ENCODE peak calls at places on chromosome 15, in nine cellular contexts. One of them, this sample, is unnamed.

GRCh38 chr15:43550527-43551363 is 33.3 kb downstream of the MAP1A start:
- DNase-seq in adrenal gland: no peak
- DNase-seq in K562: no peak
- DNase-seq in thyroid gland: no peak
- DNase-seq in transverse colon: no peak
- DNase-seq in NB4: no peak
- DNase-seq in spleen: no peak
- DNase-seq in vagina: no peak
- DNase-seq in HCT116: no peak
- DNase-seq in this sample: no peak

GRCh38 chr15:70508561-70509281 is 254.6 kb downstream of the UACA start:
- DNase-seq in adrenal gland: no peak
- DNase-seq in K562: no peak
- DNase-seq in thyroid gland: no peak
- DNase-seq in transverse colon: no peak
- DNase-seq in NB4: peak; percentile 52
- DNase-seq in spleen: peak; percentile 57
- DNase-seq in vagina: no peak
- DNase-seq in HCT116: no peak
- DNase-seq in this sample: no peak

GRCh38 chr15:98442379-98442833 is 205.9 kb upstream of the IGF1R start:
- DNase-seq in adrenal gland: peak; percentile 49
- DNase-seq in K562: peak; percentile 47
- DNase-seq in thyroid gland: peak; percentile 68
- DNase-seq in transverse colon: peak; percentile 45
- DNase-seq in NB4: peak; percentile 91
- DNase-seq in spleen: no peak
- DNase-seq in vagina: peak; percentile 70
- DNase-seq in HCT116: peak; percentile 57
- DNase-seq in this sample: peak; percentile 52

GRCh38 chr15:50751394-50751793 is 14.1 kb downstream of the SPPL2A start:
- DNase-seq in adrenal gland: no peak
- DNase-seq in K562: no peak
- DNase-seq in thyroid gland: no peak
- DNase-seq in transverse colon: no peak
- DNase-seq in NB4: no peak
- DNase-seq in spleen: no peak
- DNase-seq in vagina: no peak
- DNase-seq in HCT116: no peak
- DNase-seq in this sample: no peak

GRCh38 chr15:55993111-55993803 is at the start of gene NEDD4:
- DNase-seq in adrenal gland: peak; percentile 89
- DNase-seq in K562: peak; percentile 93
- DNase-seq in thyroid gland: peak; percentile 85
- DNase-seq in transverse colon: peak; percentile 82
- DNase-seq in NB4: peak; percentile 81
- DNase-seq in spleen: peak; percentile 94
- DNase-seq in vagina: peak; percentile 92
- DNase-seq in HCT116: peak; percentile 47
- DNase-seq in this sample: peak; percentile 83

GRCh38 chr15:99720533-99720932 is 12.7 kb downstream of the LYSMD4 start:
- DNase-seq in adrenal gland: no peak
- DNase-seq in K562: no peak
- DNase-seq in thyroid gland: no peak
- DNase-seq in transverse colon: no peak
- DNase-seq in NB4: no peak
- DNase-seq in spleen: no peak
- DNase-seq in vagina: peak; percentile 27
- DNase-seq in HCT116: no peak
- DNase-seq in this sample: no peak

GRCh38 chr15:82540984-82541431 is 751 bp upstream of the RPS17 start:
- DNase-seq in adrenal gland: peak; percentile 29
- DNase-seq in K562: peak; percentile 44
- DNase-seq in thyroid gland: peak; percentile 34
- DNase-seq in transverse colon: peak; percentile 21
- DNase-seq in NB4: no peak
- DNase-seq in spleen: peak; percentile 86
- DNase-seq in vagina: no peak
- DNase-seq in HCT116: no peak
- DNase-seq in this sample: peak; percentile 26

GRCh38 chr15:81038975-81039607 is 38.4 kb downstream of the TLNRD1 start:
- DNase-seq in adrenal gland: no peak
- DNase-seq in K562: no peak
- DNase-seq in thyroid gland: no peak
- DNase-seq in transverse colon: no peak
- DNase-seq in NB4: no peak
- DNase-seq in spleen: no peak
- DNase-seq in vagina: peak; percentile 77
- DNase-seq in HCT116: no peak
- DNase-seq in this sample: no peak

GRCh38 chr15:55257014-55257670 is 32.5 kb downstream of the RAB27A start:
- DNase-seq in adrenal gland: no peak
- DNase-seq in K562: no peak
- DNase-seq in thyroid gland: no peak
- DNase-seq in transverse colon: no peak
- DNase-seq in NB4: no peak
- DNase-seq in spleen: no peak
- DNase-seq in vagina: no peak
- DNase-seq in HCT116: no peak
- DNase-seq in this sample: no peak

GRCh38 chr15:31391687-31392671 is 65.3 kb downstream of the KLF13 start:
- DNase-seq in adrenal gland: peak; percentile 87
- DNase-seq in K562: peak; percentile 71
- DNase-seq in thyroid gland: peak; percentile 91
- DNase-seq in transverse colon: peak; percentile 91
- DNase-seq in NB4: peak; percentile 65
- DNase-seq in spleen: peak; percentile 96
- DNase-seq in vagina: peak; percentile 89
- DNase-seq in HCT116: no peak
- DNase-seq in this sample: peak; percentile 85

GRCh38 chr15:38941399-38941953 is 376.9 kb upstream of the RASGRP1 start:
- DNase-seq in adrenal gland: no peak
- DNase-seq in K562: no peak
- DNase-seq in thyroid gland: no peak
- DNase-seq in transverse colon: no peak
- DNase-seq in NB4: no peak
- DNase-seq in spleen: no peak
- DNase-seq in vagina: no peak
- DNase-seq in HCT116: no peak
- DNase-seq in this sample: no peak
- TF ChIP-seq POLR2A in adrenal gland: no peak
- TF ChIP-seq POLR2A in K562: no peak
- TF ChIP-seq POLR2A in thyroid gland: no peak
- TF ChIP-seq POLR2A in transverse colon: no peak
- TF ChIP-seq POLR2A in NB4: no peak
- TF ChIP-seq POLR2A in spleen: no peak
- TF ChIP-seq POLR2A in vagina: no peak
- TF ChIP-seq POLR2A in HCT116: no peak
- TF ChIP-seq POLR2A in this sample: no peak

GRCh38 chr15:90212221-90213079 is 11.3 kb downstream of the SEMA4B start:
- DNase-seq in adrenal gland: peak; percentile 49
- DNase-seq in K562: no peak
- DNase-seq in thyroid gland: peak; percentile 85
- DNase-seq in transverse colon: peak; percentile 34
- DNase-seq in NB4: no peak
- DNase-seq in spleen: no peak
- DNase-seq in vagina: no peak
- DNase-seq in HCT116: no peak
- DNase-seq in this sample: no peak
- TF ChIP-seq POLR2A in adrenal gland: no peak
- TF ChIP-seq POLR2A in K562: no peak
- TF ChIP-seq POLR2A in thyroid gland: no peak
- TF ChIP-seq POLR2A in transverse colon: no peak
- TF ChIP-seq POLR2A in NB4: no peak
- TF ChIP-seq POLR2A in spleen: no peak
- TF ChIP-seq POLR2A in vagina: no peak
- TF ChIP-seq POLR2A in HCT116: no peak
- TF ChIP-seq POLR2A in this sample: no peak

GRCh38 chr15:89136818-89137772 is 48.8 kb downstream of the ABHD2 start:
- DNase-seq in adrenal gland: peak; percentile 40
- DNase-seq in K562: no peak
- DNase-seq in thyroid gland: peak; percentile 9
- DNase-seq in transverse colon: peak; percentile 22
- DNase-seq in NB4: no peak
- DNase-seq in spleen: peak; percentile 80
- DNase-seq in vagina: no peak
- DNase-seq in HCT116: no peak
- DNase-seq in this sample: no peak
- TF ChIP-seq POLR2A in adrenal gland: no peak
- TF ChIP-seq POLR2A in K562: no peak
- TF ChIP-seq POLR2A in thyroid gland: no peak
- TF ChIP-seq POLR2A in transverse colon: no peak
- TF ChIP-seq POLR2A in NB4: no peak
- TF ChIP-seq POLR2A in spleen: no peak
- TF ChIP-seq POLR2A in vagina: no peak
- TF ChIP-seq POLR2A in HCT116: no peak
- TF ChIP-seq POLR2A in this sample: no peak

GRCh38 chr15:59105839-59106238 is 893 bp downstream of the CCNB2 start:
- DNase-seq in adrenal gland: no peak
- DNase-seq in K562: peak; percentile 21
- DNase-seq in thyroid gland: no peak
- DNase-seq in transverse colon: no peak
- DNase-seq in NB4: no peak
- DNase-seq in spleen: no peak
- DNase-seq in vagina: no peak
- DNase-seq in HCT116: no peak
- DNase-seq in this sample: no peak

GRCh38 chr15:59099162-59099685 is 5.7 kb upstream of the CCNB2 start:
- DNase-seq in adrenal gland: no peak
- DNase-seq in K562: no peak
- DNase-seq in thyroid gland: no peak
- DNase-seq in transverse colon: no peak
- DNase-seq in NB4: no peak
- DNase-seq in spleen: no peak
- DNase-seq in vagina: no peak
- DNase-seq in HCT116: no peak
- DNase-seq in this sample: no peak

GRCh38 chr15:59104602-59104911 is 389 bp upstream of the CCNB2 start:
- DNase-seq in adrenal gland: no peak
- DNase-seq in K562: no peak
- DNase-seq in thyroid gland: no peak
- DNase-seq in transverse colon: peak; percentile 13
- DNase-seq in NB4: no peak
- DNase-seq in spleen: peak; percentile 78
- DNase-seq in vagina: no peak
- DNase-seq in HCT116: no peak
- DNase-seq in this sample: no peak

DNA sequence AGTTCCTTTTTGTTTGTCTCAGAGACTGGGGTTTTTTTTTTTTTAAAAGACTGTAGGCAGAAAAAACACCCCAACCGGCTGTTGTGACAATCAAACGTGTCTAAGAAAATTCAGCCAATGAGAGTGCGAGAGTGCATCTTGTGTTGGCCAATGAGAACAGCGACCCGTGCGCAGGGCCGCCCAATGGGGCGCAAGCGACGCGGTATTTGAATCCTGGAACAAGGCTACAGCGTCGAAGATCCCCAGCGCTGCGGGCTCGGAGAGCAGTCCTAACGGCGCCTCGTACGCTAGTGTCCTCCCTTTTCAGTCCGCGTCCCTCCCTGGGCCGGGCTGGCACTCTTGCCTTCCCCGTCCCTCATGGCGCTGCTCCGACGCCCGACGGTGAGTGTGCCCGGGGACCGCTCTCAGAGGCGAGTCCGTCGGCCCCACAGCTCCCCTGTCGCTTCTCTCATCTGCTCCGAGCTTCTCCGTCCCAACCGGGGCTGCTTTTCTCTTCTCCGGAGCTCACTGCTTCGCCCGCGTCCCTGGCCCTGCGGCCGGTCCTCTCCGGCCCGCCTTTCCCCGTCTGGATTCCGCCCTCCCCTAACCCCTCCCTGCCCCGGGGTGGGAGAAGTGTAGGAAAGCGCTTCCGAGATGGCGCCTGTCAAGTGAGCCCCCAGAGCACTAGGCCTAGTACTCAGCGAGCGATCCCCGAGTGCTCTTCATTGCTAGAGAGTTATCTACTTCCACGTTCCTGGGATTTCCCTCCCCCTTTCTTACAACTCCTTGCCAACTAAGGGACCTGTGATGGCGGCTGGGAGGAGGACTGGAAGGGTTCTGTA is at the start of gene CCNB2:
- DNase-seq in adrenal gland: peak; percentile 86
- DNase-seq in K562: peak; percentile 96
- DNase-seq in thyroid gland: peak; percentile 84
- DNase-seq in transverse colon: peak; percentile 86
- DNase-seq in NB4: peak; percentile 97
- DNase-seq in spleen: peak; percentile 93
- DNase-seq in vagina: peak; percentile 92
- DNase-seq in HCT116: peak; percentile 88
- DNase-seq in this sample: peak; percentile 85
- TF ChIP-seq POLR2A in adrenal gland: peak; percentile 47
- TF ChIP-seq POLR2A in K562: peak; percentile 96
- TF ChIP-seq POLR2A in thyroid gland: peak; percentile 37
- TF ChIP-seq POLR2A in transverse colon: no peak
- TF ChIP-seq POLR2A in NB4: peak; percentile 85
- TF ChIP-seq POLR2A in spleen: no peak
- TF ChIP-seq POLR2A in vagina: no peak
- TF ChIP-seq POLR2A in HCT116: peak; percentile 67
- TF ChIP-seq POLR2A in this sample: peak; percentile 89

DNA sequence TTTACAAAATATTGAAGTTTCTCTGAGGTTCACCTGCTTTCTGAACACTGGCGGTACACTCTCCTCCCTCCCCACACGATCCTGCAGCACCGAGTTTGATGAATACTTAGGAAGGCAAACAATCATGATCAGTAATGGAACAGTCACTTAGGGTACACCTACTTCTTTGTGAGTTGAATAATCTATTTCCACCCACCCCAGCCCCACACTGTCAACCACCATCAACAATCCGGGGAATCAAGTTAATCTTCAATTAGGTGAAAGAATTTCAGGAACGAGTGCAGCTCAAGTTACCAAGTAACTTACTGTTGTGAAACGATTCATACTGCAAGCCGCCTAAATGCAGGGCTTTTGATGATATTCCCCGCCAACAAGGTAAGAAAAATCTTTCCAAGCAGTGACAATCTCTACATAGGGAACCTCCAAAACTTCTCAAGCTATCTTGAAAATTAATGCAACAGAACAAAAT is 159.2 kb upstream of the NR2F2 start:
- DNase-seq in adrenal gland: no peak
- DNase-seq in K562: no peak
- DNase-seq in thyroid gland: no peak
- DNase-seq in transverse colon: no peak
- DNase-seq in NB4: no peak
- DNase-seq in spleen: no peak
- DNase-seq in vagina: no peak
- DNase-seq in HCT116: no peak
- DNase-seq in this sample: no peak
- TF ChIP-seq POLR2A in adrenal gland: no peak
- TF ChIP-seq POLR2A in K562: no peak
- TF ChIP-seq POLR2A in thyroid gland: no peak
- TF ChIP-seq POLR2A in transverse colon: no peak
- TF ChIP-seq POLR2A in NB4: no peak
- TF ChIP-seq POLR2A in spleen: no peak
- TF ChIP-seq POLR2A in vagina: no peak
- TF ChIP-seq POLR2A in HCT116: no peak
- TF ChIP-seq POLR2A in this sample: no peak

This sample was measured in GM12891.